ENCODE peak calls at places on chromosomes 3 and 15, in five cellular contexts. U is Peyer's patch, X is cardiac muscle cell, P is lung, G is breast epithelium. V is an unnamed sample.
A peak's percentile ranks its signal among the peaks of the same experiment; 100 is the strongest.

GRCh38 chr3:42830437-42831320 is 21.4 kb downstream of the ACKR2 start:
- DNase-seq in U (no peak), X (peak; percentile 50), P (no peak), G (no peak), V (no peak)

GRCh38 chr3:143644370-143645089 is 203.7 kb downstream of the SLC9A9 start:
- DNase-seq in U (peak; percentile 77), X (peak; percentile 90), P (peak; percentile 72), G (no peak), V (peak; percentile 65)

GRCh38 chr3:24388611-24389010 is 106.0 kb downstream of the THRB start:
- DNase-seq in U (no peak), X (no peak), P (no peak), G (no peak), V (no peak)

GRCh38 chr15:53072077-53072476 is 281.9 kb upstream of the ONECUT1 start:
- DNase-seq in U (peak; percentile 71), X (peak; percentile 9), P (no peak), G (peak; percentile 52), V (peak; percentile 61)

GRCh38 chr15:74291101-74292071 is 55.3 kb downstream of the CCDC33 start:
- DNase-seq in U (peak; percentile 69), X (peak; percentile 94), P (peak; percentile 65), G (peak; percentile 75), V (peak; percentile 66)

GRCh38 chr3:184295771-184296170 is 3.3 kb upstream of the PSMD2 start:
- DNase-seq in U (no peak), X (no peak), P (no peak), G (no peak), V (no peak)

GRCh38 chr3:139288266-139288821 is 55.5 kb upstream of the MRPS22 start:
- DNase-seq in U (no peak), X (peak; percentile 19), P (no peak), G (no peak), V (no peak)

GRCh38 chr3:25657293-25657692 is 7.4 kb downstream of the TOP2B start:
- DNase-seq in U (no peak), X (no peak), P (no peak), G (no peak), V (no peak)

GRCh38 chr3:64111872-64112271 is 88.6 kb upstream of the PSMD6 start:
- DNase-seq in U (no peak), X (no peak), P (no peak), G (no peak), V (no peak)

GRCh38 chr3:38544926-38545325 is 48.8 kb downstream of the EXOG start:
- DNase-seq in U (no peak), X (no peak), P (no peak), G (no peak), V (no peak)

GRCh38 chr15:64894395-64895056 is 17.2 kb upstream of the ANKDD1A start:
- DNase-seq in U (peak; percentile 93), X (no peak), P (no peak), G (no peak), V (peak; percentile 84)

GRCh38 chr3:13427662-13428603 is 7.8 kb upstream of the NUP210 start:
- DNase-seq in U (peak; percentile 62), X (no peak), P (no peak), G (no peak), V (no peak)

GRCh38 chr3:107206141-107206540 is 171.1 kb upstream of the CCDC54 start:
- DNase-seq in U (no peak), X (peak; percentile 85), P (no peak), G (no peak), V (no peak)

GRCh38 chr15:40756938-40757337 is 1.9 kb upstream of the RMDN3 start:
- DNase-seq in U (no peak), X (no peak), P (no peak), G (no peak), V (no peak)

GRCh38 chr3:152203677-152204076 is 65.1 kb upstream of the MBNL1 start:
- DNase-seq in U (no peak), X (peak; percentile 28), P (no peak), G (no peak), V (no peak)

GRCh38 chr3:66851894-66852613 is 146.1 kb upstream of the KBTBD8 start:
- DNase-seq in U (no peak), X (no peak), P (no peak), G (no peak), V (no peak)

GRCh38 chr3:114809668-114810413 is 337.2 kb downstream of the ZBTB20 start:
- DNase-seq in U (no peak), X (no peak), P (no peak), G (no peak), V (no peak)

GRCh38 chr3:36729204-36730056 is 34.9 kb downstream of the DCLK3 start:
- DNase-seq in U (no peak), X (peak; percentile 73), P (no peak), G (no peak), V (no peak)

GRCh38 chr3:104989878-104990277 is 376.8 kb upstream of the ALCAM start:
- DNase-seq in U (no peak), X (no peak), P (no peak), G (no peak), V (no peak)

GRCh38 chr3:48433472-48434118 is 3.7 kb upstream of the PLXNB1 start:
- DNase-seq in U (peak; percentile 79), X (peak; percentile 36), P (peak; percentile 57), G (no peak), V (peak; percentile 84)

GRCh38 chr15:71295242-71296031 is 180.2 kb downstream of the THSD4 start:
- DNase-seq in U (no peak), X (peak; percentile 90), P (peak; percentile 31), G (no peak), V (no peak)

GRCh38 chr3:133942761-133943535 is 47.3 kb upstream of the RAB6B start:
- DNase-seq in U (peak; percentile 28), X (no peak), P (no peak), G (no peak), V (no peak)

GRCh38 chr15:72227720-72228119 is 3.3 kb downstream of the PKM start:
- DNase-seq in U (no peak), X (no peak), P (no peak), G (no peak), V (no peak)

GRCh38 chr15:65198571-65198970 is 12.7 kb downstream of the CILP start:
- DNase-seq in U (peak; percentile 31), X (no peak), P (no peak), G (no peak), V (no peak)

GRCh38 chr15:71146597-71146996 is 31.3 kb downstream of the THSD4 start:
- DNase-seq in U (no peak), X (no peak), P (no peak), G (no peak), V (no peak)

GRCh38 chr15:67144609-67145306 is 79.4 kb downstream of the SMAD3 start:
- DNase-seq in U (peak; percentile 45), X (peak; percentile 96), P (no peak), G (no peak), V (no peak)

GRCh38 chr3:165181556-165181955 is 14.6 kb downstream of the SLITRK3 start:
- DNase-seq in U (no peak), X (no peak), P (no peak), G (no peak), V (no peak)

GRCh38 chr3:132033471-132033870 is 1.3 kb downstream of the CPNE4 start:
- DNase-seq in U (no peak), X (no peak), P (no peak), G (no peak), V (no peak)
- H3K4me3 ChIP-seq in U (no peak overlapping the region), X (no peak overlapping the region), P (no peak overlapping the region), G (no peak overlapping the region), V (no peak overlapping the region)

GRCh38 chr3:149371001-149371722 is 6.3 kb downstream of the TM4SF1 start:
- DNase-seq in U (no peak), X (peak; percentile 58), P (no peak), G (no peak), V (no peak)

GRCh38 chr3:149374391-149374790 is 3.1 kb downstream of the TM4SF1 start:
- DNase-seq in U (no peak), X (peak; percentile 6), P (no peak), G (no peak), V (no peak)

GRCh38 chr3:149371723-149372114 is 5.7 kb downstream of the TM4SF1 start:
- DNase-seq in U (no peak), X (peak; percentile 7), P (no peak), G (no peak), V (no peak)

GRCh38 chr3:149375164-149375823 is 2.2 kb downstream of the TM4SF1 start:
- DNase-seq in U (no peak), X (peak; percentile 17), P (no peak), G (no peak), V (no peak)

GRCh38 chr3:149373235-149374125 is 4.0 kb downstream of the TM4SF1 start:
- DNase-seq in U (no peak), X (peak; percentile 87), P (no peak), G (no peak), V (no peak)
- H3K9me3 ChIP-seq in U (no peaks in the 10 kb centered on the region), X (no peaks in the 10 kb centered on the region), P (no peaks in the 10 kb centered on the region), G (no peaks in the 10 kb centered on the region), V (no peaks in the 10 kb centered on the region)

DNA sequence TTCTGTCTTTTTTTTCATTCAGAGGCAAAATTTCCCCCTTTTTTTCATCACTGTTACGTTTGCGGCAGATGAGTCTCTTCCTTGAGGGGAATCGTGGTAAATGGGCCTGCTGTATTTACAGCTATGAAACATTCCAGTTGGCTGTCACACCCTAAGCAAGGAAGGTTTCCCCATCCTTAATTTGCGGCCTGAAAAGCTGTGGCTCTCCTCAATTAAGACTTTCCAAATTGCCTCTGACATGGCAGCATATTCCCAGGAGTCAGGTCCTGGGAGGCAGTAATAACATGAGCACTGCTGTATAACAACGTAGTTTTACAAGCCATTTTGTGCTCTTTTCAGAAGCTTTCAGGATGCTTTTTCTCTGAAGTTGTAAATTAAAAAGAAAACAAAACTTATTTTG is 420.9 kb downstream of the LPP start:
- DNase-seq in U (no peak), X (no peak), P (no peak), G (no peak), V (no peak)
- H3K4me3 ChIP-seq in U (no peak overlapping the region), X (no peak overlapping the region), P (no peak overlapping the region), G (no peak overlapping the region), V (no peak overlapping the region)

DNA sequence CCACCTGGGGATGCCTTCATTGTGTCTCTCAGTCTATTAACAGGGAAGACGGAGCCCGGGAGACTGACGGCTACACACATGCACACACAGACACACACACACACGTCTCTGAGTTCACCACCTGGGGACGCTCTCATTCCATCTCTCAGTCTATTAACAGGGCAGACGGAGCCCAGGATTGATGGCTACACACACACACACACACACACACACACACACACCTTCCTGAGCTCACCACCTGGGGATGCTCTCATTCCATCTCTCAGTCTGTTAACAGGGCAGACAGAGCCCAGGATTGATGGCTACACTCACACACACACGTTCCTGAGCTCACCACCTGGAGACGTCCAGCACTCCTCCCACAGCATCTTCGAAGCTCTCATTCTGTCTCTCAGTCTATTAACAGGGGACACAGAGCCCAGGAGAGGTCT is 143.9 kb downstream of the OR4M2 start:
- DNase-seq in U (no peak), X (no peak), P (no peak), G (no peak), V (no peak)
- H3K9me3 ChIP-seq in U (no peaks in the 10 kb centered on the region), X (peaks cover 12% of the 10 kb centered on the region), P (no peaks in the 10 kb centered on the region), G (no peaks in the 10 kb centered on the region), V (no peaks in the 10 kb centered on the region)

V was measured in transverse colon.